ENCODE peak calls at places on chromosomes 3 and 15, in five cellular contexts. One of them, this sample, is unnamed. For H3K4me1, the result is how much of the 10 kb centered on the place peaks cover.

GRCh38 chr3:108085821-108086350 is 4.9 kb downstream of the CD47 start:
- DNase-seq in pancreas: no peak
- DNase-seq in right cardiac atrium: no peak
- DNase-seq in IMR-90: peak
- DNase-seq in stomach: no peak
- DNase-seq in this sample: no peak

GRCh38 chr3:194691481-194692281 is 6.0 kb downstream of the FAM43A start:
- DNase-seq in IMR-90: no peak
- DNase-seq in pancreas: no peak
- DNase-seq in stomach: peak
- DNase-seq in right cardiac atrium: no peak
- DNase-seq in this sample: no peak

GRCh38 chr3:12964713-12965612 is 108.3 kb downstream of the IQSEC1 start:
- DNase-seq in pancreas: no peak
- DNase-seq in stomach: no peak
- DNase-seq in IMR-90: no peak
- DNase-seq in right cardiac atrium: peak
- DNase-seq in this sample: no peak

GRCh38 chr15:29612096-29612495 is 210.2 kb downstream of the TJP1 start:
- DNase-seq in pancreas: no peak
- DNase-seq in stomach: no peak
- DNase-seq in IMR-90: peak
- DNase-seq in right cardiac atrium: no peak
- DNase-seq in this sample: no peak

GRCh38 chr3:3027976-3028567 is 82.1 kb downstream of the IL5RA start:
- DNase-seq in pancreas: no peak
- DNase-seq in right cardiac atrium: no peak
- DNase-seq in stomach: no peak
- DNase-seq in IMR-90: no peak
- DNase-seq in this sample: no peak

GRCh38 chr3:41710646-41711388 is 251.1 kb downstream of the ULK4 start:
- DNase-seq in pancreas: no peak
- DNase-seq in right cardiac atrium: no peak
- DNase-seq in IMR-90: peak
- DNase-seq in stomach: no peak
- DNase-seq in this sample: no peak

GRCh38 chr3:123161167-123161566 is 40.6 kb upstream of the SEC22A start:
- DNase-seq in right cardiac atrium: no peak
- DNase-seq in IMR-90: no peak
- DNase-seq in pancreas: no peak
- DNase-seq in stomach: no peak
- DNase-seq in this sample: no peak

GRCh38 chr3:53140575-53141467 is 10.6 kb upstream of the RFT1 start:
- DNase-seq in right cardiac atrium: no peak
- DNase-seq in stomach: no peak
- DNase-seq in pancreas: no peak
- DNase-seq in IMR-90: peak
- DNase-seq in this sample: no peak

GRCh38 chr3:172138031-172138538 is 98.7 kb downstream of the FNDC3B start:
- DNase-seq in IMR-90: no peak
- DNase-seq in stomach: no peak
- DNase-seq in pancreas: no peak
- DNase-seq in right cardiac atrium: no peak
- DNase-seq in this sample: no peak

GRCh38 chr3:107208796-107209195 is 168.4 kb upstream of the CCDC54 start:
- DNase-seq in pancreas: no peak
- DNase-seq in stomach: no peak
- DNase-seq in right cardiac atrium: no peak
- DNase-seq in IMR-90: peak
- DNase-seq in this sample: no peak

GRCh38 chr3:150721285-150722130 is 17.8 kb upstream of the ERICH6 start:
- DNase-seq in pancreas: no peak
- DNase-seq in right cardiac atrium: no peak
- DNase-seq in stomach: no peak
- DNase-seq in IMR-90: peak
- DNase-seq in this sample: no peak

GRCh38 chr15:60548101-60548500 is 69.2 kb upstream of the ICE2 start:
- DNase-seq in stomach: no peak
- DNase-seq in pancreas: no peak
- DNase-seq in right cardiac atrium: no peak
- DNase-seq in IMR-90: no peak
- DNase-seq in this sample: no peak

GRCh38 chr3:128521715-128522114 is 28.7 kb upstream of the GATA2 start:
- DNase-seq in right cardiac atrium: no peak
- DNase-seq in IMR-90: no peak
- DNase-seq in pancreas: no peak
- DNase-seq in stomach: no peak
- DNase-seq in this sample: no peak

GRCh38 chr15:57537072-57537471 is 54.6 kb upstream of the MYZAP start:
- DNase-seq in stomach: peak
- DNase-seq in pancreas: peak
- DNase-seq in IMR-90: peak
- DNase-seq in right cardiac atrium: peak
- DNase-seq in this sample: no peak

GRCh38 chr3:156626104-156626503 is 48.3 kb upstream of the TIPARP start:
- DNase-seq in IMR-90: no peak
- DNase-seq in right cardiac atrium: no peak
- DNase-seq in stomach: no peak
- DNase-seq in pancreas: no peak
- DNase-seq in this sample: no peak

GRCh38 chr3:169891886-169892285 is 19.5 kb upstream of the SAMD7 start:
- DNase-seq in right cardiac atrium: no peak
- DNase-seq in stomach: no peak
- DNase-seq in IMR-90: no peak
- DNase-seq in pancreas: no peak
- DNase-seq in this sample: no peak

GRCh38 chr15:38745136-38745535 is 180.5 kb upstream of the RASGRP1 start:
- DNase-seq in right cardiac atrium: no peak
- DNase-seq in stomach: no peak
- DNase-seq in IMR-90: peak
- DNase-seq in pancreas: no peak
- DNase-seq in this sample: no peak

GRCh38 chr3:154085799-154086198 is 35.4 kb upstream of the ARHGEF26 start:
- DNase-seq in IMR-90: no peak
- DNase-seq in pancreas: no peak
- DNase-seq in stomach: no peak
- DNase-seq in right cardiac atrium: no peak
- DNase-seq in this sample: no peak

GRCh38 chr3:159881828-159882309 is 106.8 kb upstream of the IL12A start:
- DNase-seq in stomach: no peak
- DNase-seq in right cardiac atrium: peak
- DNase-seq in pancreas: no peak
- DNase-seq in IMR-90: no peak
- DNase-seq in this sample: no peak

GRCh38 chr3:31553258-31553657 is 20.5 kb downstream of the STT3B start:
- DNase-seq in IMR-90: no peak
- DNase-seq in pancreas: no peak
- DNase-seq in right cardiac atrium: no peak
- DNase-seq in stomach: no peak
- DNase-seq in this sample: no peak

GRCh38 chr3:117486709-117487394 is 777.3 kb downstream of the TUSC7 start:
- DNase-seq in pancreas: no peak
- DNase-seq in IMR-90: no peak
- DNase-seq in right cardiac atrium: no peak
- DNase-seq in stomach: no peak
- DNase-seq in this sample: no peak

GRCh38 chr3:188760408-188760807 is 411.4 kb upstream of the TPRG1 start:
- DNase-seq in stomach: no peak
- DNase-seq in IMR-90: peak
- DNase-seq in pancreas: no peak
- DNase-seq in right cardiac atrium: no peak
- DNase-seq in this sample: no peak

GRCh38 chr3:48927928-48928327 is 9.3 kb downstream of the ARIH2 start:
- DNase-seq in IMR-90: no peak
- DNase-seq in right cardiac atrium: no peak
- DNase-seq in stomach: no peak
- DNase-seq in pancreas: no peak
- DNase-seq in this sample: no peak

GRCh38 chr15:67783303-67783702 is 42.0 kb upstream of the SKOR1 start:
- DNase-seq in IMR-90: no peak
- DNase-seq in pancreas: no peak
- DNase-seq in stomach: no peak
- DNase-seq in right cardiac atrium: no peak
- DNase-seq in this sample: no peak

GRCh38 chr3:63352008-63352279 is 73.8 kb downstream of the SYNPR start:
- DNase-seq in IMR-90: no peak
- DNase-seq in pancreas: no peak
- DNase-seq in stomach: no peak
- DNase-seq in right cardiac atrium: no peak
- DNase-seq in this sample: no peak

GRCh38 chr3:63354160-63354559 is 76.1 kb downstream of the SYNPR start:
- DNase-seq in IMR-90: no peak
- DNase-seq in right cardiac atrium: no peak
- DNase-seq in stomach: no peak
- DNase-seq in pancreas: no peak
- DNase-seq in this sample: no peak

GRCh38 chr3:63355809-63356208 is 77.7 kb downstream of the SYNPR start:
- DNase-seq in stomach: no peak
- DNase-seq in IMR-90: no peak
- DNase-seq in pancreas: no peak
- DNase-seq in right cardiac atrium: no peak
- DNase-seq in this sample: no peak

GRCh38 chr3:63351159-63352007 is 73.3 kb downstream of the SYNPR start:
- DNase-seq in IMR-90: peak
- DNase-seq in stomach: no peak
- DNase-seq in right cardiac atrium: no peak
- DNase-seq in pancreas: no peak
- DNase-seq in this sample: no peak

GRCh38 chr3:63353383-63353782 is 75.3 kb downstream of the SYNPR start:
- DNase-seq in pancreas: no peak
- DNase-seq in stomach: no peak
- DNase-seq in right cardiac atrium: no peak
- DNase-seq in IMR-90: peak
- DNase-seq in this sample: no peak
- H3K4me1 ChIP-seq in pancreas: under half
- H3K4me1 ChIP-seq in stomach: under half
- H3K4me1 ChIP-seq in right cardiac atrium: under half
- H3K4me1 ChIP-seq in IMR-90: under half
- H3K4me1 ChIP-seq in this sample: under half

DNA sequence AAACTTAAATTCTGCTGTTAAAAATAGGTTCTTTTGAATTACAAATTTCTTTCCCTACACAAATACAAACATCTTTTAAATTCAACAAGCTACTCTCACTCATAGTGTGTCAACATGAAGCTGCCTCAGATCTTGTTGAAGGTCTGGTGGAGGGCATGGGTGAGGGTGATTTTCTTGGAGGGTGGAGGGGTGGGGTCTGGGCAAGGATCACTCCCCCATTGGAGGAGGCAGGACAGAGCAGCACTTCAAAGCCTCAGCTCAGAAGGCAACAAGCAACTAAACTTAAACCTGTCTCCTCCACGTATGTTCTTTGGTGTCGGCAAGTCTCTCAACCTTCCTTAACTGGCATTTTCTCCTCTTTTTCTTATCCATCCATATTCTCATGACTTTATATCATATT is 730.9 kb downstream of the NR2F2 start:
- DNase-seq in pancreas: no peak
- DNase-seq in IMR-90: no peak
- DNase-seq in stomach: no peak
- DNase-seq in right cardiac atrium: no peak
- DNase-seq in this sample: no peak
- H3K4me3 ChIP-seq in pancreas: no peak
- H3K4me3 ChIP-seq in IMR-90: no peak
- H3K4me3 ChIP-seq in stomach: no peak
- H3K4me3 ChIP-seq in right cardiac atrium: no peak
- H3K4me3 ChIP-seq in this sample: no peak

DNA sequence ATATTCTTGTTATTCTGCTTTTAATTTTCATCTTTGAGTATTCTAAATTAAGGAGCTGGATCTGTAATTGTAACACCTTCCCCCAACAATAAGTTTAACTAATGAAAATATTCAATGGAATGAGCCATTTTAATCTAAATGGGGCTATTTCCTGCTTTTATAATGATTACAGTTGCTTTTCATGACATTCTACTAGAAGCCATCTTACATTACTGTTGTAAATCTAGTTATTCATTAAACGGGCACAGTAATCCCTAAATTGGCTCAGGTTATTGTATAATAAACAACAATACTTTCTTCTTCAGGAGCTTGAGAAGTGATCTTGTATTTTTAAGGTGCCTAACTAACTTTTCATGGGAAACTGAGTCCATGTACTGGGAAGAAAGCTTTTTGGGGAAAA is 8.5 kb downstream of the FLNB start:
- DNase-seq in pancreas: no peak
- DNase-seq in right cardiac atrium: no peak
- DNase-seq in stomach: no peak
- DNase-seq in IMR-90: no peak
- DNase-seq in this sample: no peak
- H3K4me1 ChIP-seq in pancreas: under half
- H3K4me1 ChIP-seq in right cardiac atrium: under half
- H3K4me1 ChIP-seq in stomach: half or more
- H3K4me1 ChIP-seq in IMR-90: under half
- H3K4me1 ChIP-seq in this sample: half or more

DNA sequence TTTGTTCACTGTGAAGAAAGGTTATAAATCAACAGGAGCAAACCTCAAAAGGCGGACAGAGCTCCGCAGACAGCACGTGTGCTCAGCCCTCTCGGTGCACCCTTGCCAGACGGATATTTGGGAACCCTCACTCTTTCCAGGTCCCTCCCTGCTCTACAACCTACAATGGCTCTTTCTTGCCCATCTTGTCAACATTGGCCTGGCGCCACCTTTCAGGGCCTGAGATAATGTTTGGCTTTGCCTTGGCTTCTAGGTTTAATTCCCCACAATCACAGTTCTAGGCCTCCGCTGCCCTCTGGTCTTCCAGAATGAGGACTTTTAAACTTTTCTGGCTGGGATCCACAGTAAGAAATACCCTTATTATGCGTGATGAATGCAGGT is 21.9 kb downstream of the THSD4 start:
- DNase-seq in stomach: peak
- DNase-seq in pancreas: no peak
- DNase-seq in IMR-90: no peak
- DNase-seq in right cardiac atrium: peak
- DNase-seq in this sample: no peak
- H3K4me3 ChIP-seq in stomach: no peak
- H3K4me3 ChIP-seq in pancreas: no peak
- H3K4me3 ChIP-seq in IMR-90: no peak
- H3K4me3 ChIP-seq in right cardiac atrium: no peak
- H3K4me3 ChIP-seq in this sample: no peak

DNA sequence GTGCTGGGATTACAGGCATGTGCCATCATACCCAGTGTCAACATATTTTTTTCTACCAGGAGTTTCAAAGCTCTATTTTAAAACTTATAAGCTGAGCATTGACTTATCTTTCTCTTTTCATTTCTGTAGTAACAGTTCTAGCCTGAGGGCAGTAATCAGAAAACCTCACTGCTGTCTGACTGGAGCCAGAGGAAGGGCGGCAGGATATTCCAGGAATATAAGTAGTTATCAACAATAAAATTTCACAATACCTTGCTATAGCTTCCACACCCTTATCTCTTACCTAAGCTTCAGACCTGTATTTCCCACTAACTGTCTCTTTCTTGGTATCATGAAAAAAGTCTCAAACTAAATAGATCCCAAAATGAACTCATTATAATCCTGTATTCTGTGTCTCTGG is 5.1 kb upstream of the NEDD4 start:
- DNase-seq in pancreas: no peak
- DNase-seq in IMR-90: no peak
- DNase-seq in stomach: no peak
- DNase-seq in right cardiac atrium: no peak
- DNase-seq in this sample: no peak
- H3K4me1 ChIP-seq in pancreas: under half
- H3K4me1 ChIP-seq in IMR-90: under half
- H3K4me1 ChIP-seq in stomach: under half
- H3K4me1 ChIP-seq in right cardiac atrium: under half
- H3K4me1 ChIP-seq in this sample: under half

GRCh38 chr15:89104172-89104564 is 15.9 kb downstream of the ABHD2 start:
- DNase-seq in pancreas: no peak
- DNase-seq in IMR-90: peak
- DNase-seq in stomach: no peak
- DNase-seq in right cardiac atrium: peak
- DNase-seq in this sample: peak
- H3K4me3 ChIP-seq in pancreas: no peak
- H3K4me3 ChIP-seq in IMR-90: no peak
- H3K4me3 ChIP-seq in stomach: no peak
- H3K4me3 ChIP-seq in right cardiac atrium: no peak
- H3K4me3 ChIP-seq in this sample: peak